ENCODE peak calls at places on chromosomes 3 and 15, in four cellular contexts. J, E, T and R are unnamed samples.

GRCh38 chr3:81989274-81989673 is 227.8 kb upstream of the GBE1 start:
- DNase-seq in J (no peak), E (no peak), T (no peak), R (no peak)

GRCh38 chr3:124636101-124636862 is 94.0 kb upstream of the UMPS start:
- DNase-seq in T (no peak), J (no peak), E (no peak), R (peak)

GRCh38 chr3:81530180-81530939 is 231.1 kb downstream of the GBE1 start:
- DNase-seq in J (no peak), E (no peak), T (no peak), R (no peak)

GRCh38 chr3:46716461-46717441 is 918 bp downstream of the PRSS50 start:
- DNase-seq in J (no peak), E (peak), T (no peak), R (peak)

GRCh38 chr3:127753338-127753737 is 69.0 kb downstream of the MGLL start:
- DNase-seq in T (no peak), E (no peak), J (no peak), R (no peak)

GRCh38 chr3:24270204-24270671 is 224.4 kb downstream of the THRB start:
- DNase-seq in J (no peak), E (no peak), T (no peak), R (no peak)

GRCh38 chr3:65077124-65077523 is 389.3 kb upstream of the ADAMTS9 start:
- DNase-seq in J (no peak), E (no peak), T (no peak), R (no peak)

GRCh38 chr15:99425666-99426301 is 140.0 kb upstream of the MEF2A start:
- DNase-seq in E (peak), J (peak), T (no peak), R (no peak)

GRCh38 chr3:20040476-20041196 is 390 bp downstream of the KAT2B start:
- DNase-seq in E (peak), J (peak), T (peak), R (peak)

GRCh38 chr15:82045179-82045891 is 483 bp downstream of the MEX3B start:
- DNase-seq in T (peak), J (peak), E (no peak), R (peak)

GRCh38 chr3:194189243-194189791 is 53.4 kb downstream of the HES1 start:
- DNase-seq in J (no peak), E (no peak), T (no peak), R (no peak)

GRCh38 chr3:119969759-119970158 is 124.5 kb downstream of the GSK3B start:
- DNase-seq in J (no peak), E (no peak), T (no peak), R (no peak)

DNA sequence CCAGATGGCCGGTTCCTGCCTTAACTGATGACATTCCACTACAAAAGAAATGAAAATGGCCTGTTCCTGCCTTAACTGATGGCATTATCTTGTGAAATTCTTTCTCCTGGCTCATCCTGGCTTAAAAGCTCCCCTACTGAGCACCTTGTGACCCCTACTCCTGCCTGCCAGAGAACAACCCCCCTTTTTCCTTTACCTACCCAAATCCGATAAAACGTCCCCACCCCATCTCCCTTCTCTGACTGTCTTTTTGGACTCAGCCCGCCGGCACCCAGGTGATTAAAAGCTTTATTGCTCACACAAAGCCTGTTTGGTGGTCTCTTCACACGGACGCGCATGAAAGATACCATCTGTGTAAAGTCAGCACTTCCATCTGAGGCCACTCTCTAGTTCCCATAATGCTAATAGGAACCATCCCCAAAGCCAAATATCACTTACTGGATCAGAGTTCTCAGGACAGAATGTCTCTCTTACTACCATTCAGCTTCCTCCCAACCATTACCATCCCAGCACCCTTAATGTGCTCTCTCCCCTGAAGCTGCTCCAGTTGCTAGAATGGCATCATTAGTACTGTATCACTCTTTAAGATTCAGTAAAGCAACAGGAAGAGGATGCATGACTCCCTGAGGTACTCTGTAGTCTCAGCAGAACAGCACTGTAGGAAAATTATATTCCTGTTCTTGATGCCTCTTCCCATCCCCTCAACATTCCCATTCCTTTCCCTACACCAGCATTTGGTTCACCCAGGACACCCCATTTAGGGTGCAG is 2.3 kb upstream of the HRG start:
- DNase-seq in J (no peak), E (no peak), T (no peak), R (no peak)
- H3K27ac ChIP-seq in J (no peak), E (no peak), T (no peak), R (no peak)

DNA sequence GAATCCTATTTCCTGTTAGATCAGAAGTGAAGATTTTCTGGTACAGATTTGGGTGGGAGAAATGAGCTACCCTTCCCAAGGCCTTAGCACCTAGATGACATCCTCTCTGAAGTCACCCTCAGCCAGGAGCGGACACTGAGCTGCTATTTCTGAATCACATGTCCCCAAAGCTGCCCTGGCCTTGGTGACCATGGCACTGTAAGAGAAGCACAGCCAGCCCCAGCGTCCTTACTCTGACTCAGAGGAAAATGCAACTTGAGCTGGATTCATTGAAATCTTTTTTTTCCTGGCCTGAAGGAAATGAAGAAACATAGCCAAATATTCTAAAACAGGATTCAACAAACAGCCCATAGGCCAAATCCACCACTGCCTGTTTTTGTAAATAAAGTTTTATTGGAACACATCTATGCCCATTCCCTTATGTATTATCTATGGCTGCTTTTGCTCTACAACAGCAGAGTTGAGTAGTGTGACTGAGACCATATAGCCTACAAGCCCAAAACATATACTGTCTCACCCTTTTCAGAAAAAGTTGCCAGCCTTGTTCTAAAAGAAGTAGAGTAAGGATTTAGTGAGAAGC is 215.8 kb upstream of the CTDSPL start:
- DNase-seq in J (peak), T (no peak), E (no peak), R (no peak)
- H3K27ac ChIP-seq in J (peak), T (no peak), E (peak), R (no peak)

GRCh38 chr3:52037291-52037690 is 19.1 kb downstream of the DUSP7 start:
- DNase-seq in T (no peak), J (no peak), E (no peak), R (no peak)
- H3K27ac ChIP-seq in T (no peak), J (no peak), E (no peak), R (no peak)

DNA sequence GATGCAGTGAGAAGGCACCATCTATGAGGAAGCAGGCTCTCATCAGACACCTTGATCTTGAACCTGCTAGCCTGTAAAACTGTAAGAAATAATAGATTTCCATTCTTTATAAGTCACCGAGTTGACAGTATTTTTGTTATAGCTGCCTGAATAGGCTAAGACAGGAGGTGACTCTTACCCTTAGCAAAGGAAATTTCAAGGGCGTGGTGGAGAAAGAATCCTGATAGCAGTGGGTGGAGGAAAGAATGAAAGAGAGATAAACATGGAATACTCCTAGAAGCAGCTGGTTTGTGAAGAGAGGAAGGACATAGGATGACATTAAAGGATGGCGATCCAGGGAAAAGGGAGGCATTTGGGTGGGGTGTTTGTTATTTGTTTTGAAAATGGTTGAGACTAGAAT is 41.4 kb downstream of the SIDT1 start:
- DNase-seq in J (no peak), T (no peak), E (no peak), R (no peak)
- H3K27ac ChIP-seq in J (no peak), T (no peak), E (no peak), R (peak)

GRCh38 chr3:186107148-186108105 is 1.5 kb downstream of the ETV5 start:
- DNase-seq in E (peak), J (peak), T (peak), R (peak)

GRCh38 chr3:186108941-186109865 is at the start of gene ETV5:
- DNase-seq in T (peak), E (peak), J (peak), R (peak)

GRCh38 chr3:186108106-186108940 is 566 bp downstream of the ETV5 start:
- DNase-seq in J (peak), T (no peak), E (no peak), R (peak)

GRCh38 chr3:186110975-186111974 is 2.4 kb upstream of the ETV5 start:
- DNase-seq in T (no peak), J (peak), E (no peak), R (no peak)

DNA sequence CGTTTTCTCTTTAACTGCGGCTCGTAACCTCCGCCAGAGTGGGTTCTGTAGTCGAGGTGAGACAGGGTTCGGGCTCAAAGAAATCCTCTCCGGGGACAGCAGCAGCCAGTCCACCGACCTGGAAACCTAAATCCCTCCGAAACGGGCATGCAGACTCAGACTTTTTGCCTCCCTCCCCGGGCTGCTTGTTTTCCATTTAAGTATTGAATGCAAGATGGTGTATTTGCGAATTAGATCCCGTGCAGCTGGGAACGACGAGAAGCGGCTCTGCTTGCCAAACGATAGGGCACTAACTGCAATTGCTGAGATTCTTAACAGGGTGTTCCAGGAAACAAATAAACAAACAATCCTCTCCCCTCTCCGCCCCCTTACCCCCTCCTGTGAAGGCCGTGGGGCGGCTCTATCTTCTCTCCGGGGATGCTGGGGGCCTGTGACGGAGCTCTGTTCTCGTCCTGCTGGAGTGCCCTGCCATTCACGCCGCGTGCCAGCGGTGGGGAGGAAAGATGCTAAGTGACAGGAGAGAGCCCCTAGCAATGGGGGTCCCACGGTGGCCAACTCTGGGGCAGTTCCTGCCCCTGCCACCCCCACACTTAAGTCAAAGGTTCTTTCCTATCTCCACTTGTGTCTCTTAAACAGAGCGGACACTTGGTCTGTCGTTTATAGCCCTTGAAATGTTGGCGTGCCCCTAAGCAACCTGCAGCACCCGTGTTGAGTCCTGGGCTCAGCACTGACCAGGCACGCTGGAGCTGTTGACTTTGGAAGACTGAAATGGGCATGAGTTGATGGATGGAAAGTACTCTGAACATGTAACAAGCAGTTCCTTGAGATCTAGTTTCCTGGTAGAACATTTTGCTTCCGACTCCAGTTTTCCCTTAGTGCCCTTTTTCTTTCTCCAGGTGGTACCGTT is 1.3 kb upstream of the ETV5 start:
- DNase-seq in J (peak), E (peak), T (no peak), R (peak)
- H3K27ac ChIP-seq in J (peak), E (peak), T (peak), R (peak)

DNA sequence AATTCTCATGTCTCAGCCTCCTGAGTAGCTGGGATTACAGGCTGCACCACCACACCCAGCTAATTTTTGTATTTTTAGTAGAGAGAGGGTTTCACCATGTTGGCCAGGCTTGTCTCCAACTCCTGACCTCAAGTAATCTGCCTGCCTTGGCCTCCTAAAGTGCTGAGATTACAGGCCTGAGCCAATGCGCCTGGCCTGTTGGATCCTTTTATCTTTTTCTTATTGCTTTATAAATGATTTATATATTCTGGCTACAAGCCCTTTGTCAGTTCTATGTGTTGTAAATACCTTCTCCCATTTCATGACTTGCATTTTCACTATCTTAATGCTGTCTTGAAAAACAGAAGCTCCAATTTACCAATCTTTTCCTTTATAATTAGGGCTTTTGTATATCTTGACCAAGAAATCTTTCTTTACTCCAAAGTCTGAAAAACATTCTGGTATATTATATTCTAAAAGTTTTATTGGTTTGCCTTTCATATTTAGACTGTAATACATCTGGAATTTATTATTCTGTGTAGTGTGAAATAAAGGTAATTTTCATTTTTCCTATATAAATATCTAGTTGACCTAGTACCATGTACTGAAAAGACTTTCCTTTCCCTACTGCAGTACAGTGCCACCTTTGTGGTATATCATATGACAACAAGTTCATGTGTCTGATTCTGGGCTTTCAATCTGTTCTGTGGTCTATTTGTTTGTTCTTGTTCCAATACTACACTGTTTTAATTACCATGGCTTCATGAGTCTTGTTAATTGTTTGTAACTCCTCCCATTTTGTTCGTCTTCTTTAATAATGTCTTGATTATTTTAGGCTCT is 52.9 kb upstream of the RNU6-1 start:
- DNase-seq in T (no peak), J (no peak), E (no peak), R (no peak)
- H3K27ac ChIP-seq in T (peak), J (no peak), E (no peak), R (no peak)

GRCh38 chr3:57927916-57928315 is 80.3 kb upstream of the FLNB start:
- DNase-seq in E (no peak), J (no peak), T (no peak), R (no peak)

GRCh38 chr3:57929988-57930387 is 78.2 kb upstream of the FLNB start:
- DNase-seq in T (no peak), E (no peak), J (no peak), R (no peak)

GRCh38 chr3:57927166-57927565 is 81.1 kb upstream of the FLNB start:
- DNase-seq in T (no peak), J (peak), E (no peak), R (no peak)

GRCh38 chr3:57933589-57933988 is 74.6 kb upstream of the FLNB start:
- DNase-seq in T (no peak), J (no peak), E (no peak), R (no peak)

DNA sequence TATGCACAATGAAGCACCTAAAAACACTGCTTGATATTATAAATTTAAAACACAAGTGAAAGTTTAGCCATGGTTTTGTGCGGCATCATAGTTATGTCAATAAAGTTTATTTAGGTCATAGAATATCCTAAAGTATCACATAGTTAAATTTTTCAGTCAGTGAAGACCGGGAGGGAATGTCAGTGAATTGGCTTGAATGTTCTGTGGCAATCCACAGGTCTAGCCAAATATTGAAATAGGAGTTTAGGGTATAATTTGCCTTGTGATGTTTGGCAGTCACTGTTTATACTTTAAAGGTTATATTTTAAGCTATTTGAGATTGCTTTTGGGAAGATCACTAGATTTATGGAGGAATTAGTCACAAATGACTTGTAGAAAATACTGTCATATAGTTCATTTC is 79.7 kb upstream of the FLNB start:
- DNase-seq in E (no peak), T (no peak), J (no peak), R (no peak)
- H3K27ac ChIP-seq in E (no peak), T (no peak), J (no peak), R (no peak)